ENCODE peak calls at places on chromosomes 3 and 15, in seven cellular contexts. D, O, A, Q, W, V and P are unnamed samples.

GRCh38 chr15:25244731-25245585 is 193.9 kb downstream of the UBE3A start:
- DNase-seq in D (no peak), O (no peak), A (no peak), Q (no peak), W (no peak), V (no peak), P (no peak)

GRCh38 chr3:126848991-126849390 is 133.9 kb upstream of the PLXNA1 start:
- DNase-seq in D (no peak), O (no peak), A (no peak), Q (no peak), W (no peak), V (no peak), P (no peak)

GRCh38 chr15:46732060-46732459 is 985.2 kb upstream of the SEMA6D start:
- DNase-seq in D (no peak), O (no peak), A (no peak), Q (no peak), W (no peak), V (no peak), P (no peak)

GRCh38 chr15:90248760-90249122 is 615 bp upstream of the TTLL13 start:
- DNase-seq in D (no peak), O (no peak), A (no peak), Q (no peak), W (no peak), V (no peak), P (no peak)

GRCh38 chr3:191715585-191715984 is 254.6 kb downstream of the PYDC2 start:
- DNase-seq in D (no peak), O (no peak), A (no peak), Q (no peak), W (no peak), V (no peak), P (no peak)

GRCh38 chr15:38073278-38073930 is 139.0 kb downstream of the TMCO5A start:
- DNase-seq in D (no peak), O (no peak), A (peak), Q (no peak), W (no peak), V (no peak), P (no peak)

GRCh38 chr15:33860749-33861148 is 107.5 kb upstream of the CHRM5 start:
- DNase-seq in D (no peak), O (no peak), A (peak), Q (no peak), W (no peak), V (peak), P (no peak)

GRCh38 chr3:187567026-187567425 is 103.2 kb downstream of the SST start:
- DNase-seq in D (no peak), O (no peak), A (peak), Q (no peak), W (no peak), V (peak), P (no peak)

GRCh38 chr3:9690451-9691450 is 12.9 kb upstream of the CPNE9 start:
- DNase-seq in D (peak), O (no peak), A (peak), Q (no peak), W (no peak), V (peak), P (no peak)

GRCh38 chr3:11726146-11726545 is 82.4 kb upstream of the VGLL4 start:
- DNase-seq in D (no peak), O (no peak), A (no peak), Q (no peak), W (no peak), V (no peak), P (no peak)